ENCODE peak calls at places on chromosomes 3 and 15, in seven cellular contexts. One of them, this sample, is unnamed.

GRCh38 chr3:172869356-172869755 is 118.8 kb downstream of the ECT2 start:
- DNase-seq in cardiac fibroblast: peak; percentile 84
- DNase-seq in fibroblast of lung: peak; percentile 68
- DNase-seq in IMR-90: no peak
- DNase-seq in spleen: no peak
- DNase-seq in PC-9: peak; percentile 65
- DNase-seq in lower leg skin: peak; percentile 15
- DNase-seq in this sample: peak; percentile 82

GRCh38 chr3:39404943-39405686 is 1.4 kb upstream of the RPSA start:
- DNase-seq in cardiac fibroblast: no peak
- DNase-seq in fibroblast of lung: no peak
- DNase-seq in IMR-90: no peak
- DNase-seq in spleen: no peak
- DNase-seq in PC-9: no peak
- DNase-seq in lower leg skin: no peak
- DNase-seq in this sample: no peak

GRCh38 chr3:58308728-58309127 is 2.4 kb downstream of the HTD2 start:
- DNase-seq in cardiac fibroblast: peak; percentile 24
- DNase-seq in fibroblast of lung: no peak
- DNase-seq in IMR-90: peak; percentile 12
- DNase-seq in spleen: no peak
- DNase-seq in PC-9: no peak
- DNase-seq in lower leg skin: no peak
- DNase-seq in this sample: peak; percentile 29

GRCh38 chr3:77967621-77968020 is 927.7 kb downstream of the ROBO2 start:
- DNase-seq in cardiac fibroblast: no peak
- DNase-seq in fibroblast of lung: no peak
- DNase-seq in IMR-90: no peak
- DNase-seq in spleen: no peak
- DNase-seq in PC-9: no peak
- DNase-seq in lower leg skin: no peak
- DNase-seq in this sample: no peak

GRCh38 chr3:81291586-81291985 is 469.9 kb downstream of the GBE1 start:
- DNase-seq in cardiac fibroblast: no peak
- DNase-seq in fibroblast of lung: no peak
- DNase-seq in IMR-90: no peak
- DNase-seq in spleen: no peak
- DNase-seq in PC-9: no peak
- DNase-seq in lower leg skin: no peak
- DNase-seq in this sample: no peak

GRCh38 chr3:41846850-41847249 is 115.1 kb downstream of the ULK4 start:
- DNase-seq in cardiac fibroblast: no peak
- DNase-seq in fibroblast of lung: no peak
- DNase-seq in IMR-90: no peak
- DNase-seq in spleen: no peak
- DNase-seq in PC-9: no peak
- DNase-seq in lower leg skin: no peak
- DNase-seq in this sample: no peak

GRCh38 chr3:64484289-64484992 is 203.4 kb downstream of the ADAMTS9 start:
- DNase-seq in cardiac fibroblast: peak; percentile 88
- DNase-seq in fibroblast of lung: peak; percentile 82
- DNase-seq in IMR-90: peak; percentile 80
- DNase-seq in spleen: peak; percentile 83
- DNase-seq in PC-9: peak; percentile 60
- DNase-seq in lower leg skin: peak; percentile 59
- DNase-seq in this sample: peak; percentile 87

GRCh38 chr3:32816439-32817194 is 1.2 kb upstream of the TRIM71 start:
- DNase-seq in cardiac fibroblast: no peak
- DNase-seq in fibroblast of lung: peak; percentile 18
- DNase-seq in IMR-90: no peak
- DNase-seq in spleen: peak; percentile 77
- DNase-seq in PC-9: no peak
- DNase-seq in lower leg skin: no peak
- DNase-seq in this sample: peak; percentile 10

GRCh38 chr3:148269816-148270215 is 427.9 kb upstream of the AGTR1 start:
- DNase-seq in cardiac fibroblast: no peak
- DNase-seq in fibroblast of lung: no peak
- DNase-seq in IMR-90: peak; percentile 1
- DNase-seq in spleen: no peak
- DNase-seq in PC-9: no peak
- DNase-seq in lower leg skin: no peak
- DNase-seq in this sample: no peak

GRCh38 chr15:41492597-41493204 is 973 bp upstream of the ITPKA start:
- DNase-seq in cardiac fibroblast: no peak
- DNase-seq in fibroblast of lung: no peak
- DNase-seq in IMR-90: no peak
- DNase-seq in spleen: no peak
- DNase-seq in PC-9: no peak
- DNase-seq in lower leg skin: no peak
- DNase-seq in this sample: no peak

GRCh38 chr3:52153389-52154096 is 680 bp downstream of the POC1A start:
- DNase-seq in cardiac fibroblast: no peak
- DNase-seq in fibroblast of lung: no peak
- DNase-seq in IMR-90: peak; percentile 11
- DNase-seq in spleen: peak; percentile 84
- DNase-seq in PC-9: peak; percentile 79
- DNase-seq in lower leg skin: peak; percentile 26
- DNase-seq in this sample: no peak

GRCh38 chr3:52809821-52810377 is 15.3 kb downstream of the ITIH3 start:
- DNase-seq in cardiac fibroblast: no peak
- DNase-seq in fibroblast of lung: no peak
- DNase-seq in IMR-90: no peak
- DNase-seq in spleen: no peak
- DNase-seq in PC-9: no peak
- DNase-seq in lower leg skin: no peak
- DNase-seq in this sample: no peak

GRCh38 chr3:47283596-47284364 is 1.0 kb downstream of the KLHL18 start:
- DNase-seq in cardiac fibroblast: peak; percentile 8
- DNase-seq in fibroblast of lung: peak; percentile 3
- DNase-seq in IMR-90: no peak
- DNase-seq in spleen: peak; percentile 81
- DNase-seq in PC-9: no peak
- DNase-seq in lower leg skin: no peak
- DNase-seq in this sample: no peak

GRCh38 chr15:94230886-94231727 is at the start of gene MCTP2:
- DNase-seq in cardiac fibroblast: peak; percentile 54
- DNase-seq in fibroblast of lung: peak; percentile 56
- DNase-seq in IMR-90: peak; percentile 70
- DNase-seq in spleen: peak; percentile 99
- DNase-seq in PC-9: peak; percentile 88
- DNase-seq in lower leg skin: peak; percentile 62
- DNase-seq in this sample: peak; percentile 46

GRCh38 chr15:26028086-26028740 is 165.1 kb upstream of the ATP10A start:
- DNase-seq in cardiac fibroblast: no peak
- DNase-seq in fibroblast of lung: no peak
- DNase-seq in IMR-90: no peak
- DNase-seq in spleen: no peak
- DNase-seq in PC-9: no peak
- DNase-seq in lower leg skin: no peak
- DNase-seq in this sample: peak; percentile 0

GRCh38 chr3:49668414-49668797 is 5.7 kb upstream of the APEH start:
- DNase-seq in cardiac fibroblast: no peak
- DNase-seq in fibroblast of lung: no peak
- DNase-seq in IMR-90: no peak
- DNase-seq in spleen: no peak
- DNase-seq in PC-9: no peak
- DNase-seq in lower leg skin: no peak
- DNase-seq in this sample: no peak

GRCh38 chr15:60423540-60423939 is 25.8 kb upstream of the ANXA2 start:
- DNase-seq in cardiac fibroblast: peak; percentile 93
- DNase-seq in fibroblast of lung: peak; percentile 89
- DNase-seq in IMR-90: peak; percentile 92
- DNase-seq in spleen: no peak
- DNase-seq in PC-9: peak; percentile 84
- DNase-seq in lower leg skin: no peak
- DNase-seq in this sample: peak; percentile 91

GRCh38 chr3:120203016-120203415 is 82.0 kb downstream of the GPR156 start:
- DNase-seq in cardiac fibroblast: peak; percentile 94
- DNase-seq in fibroblast of lung: peak; percentile 92
- DNase-seq in IMR-90: peak; percentile 78
- DNase-seq in spleen: no peak
- DNase-seq in PC-9: no peak
- DNase-seq in lower leg skin: peak; percentile 43
- DNase-seq in this sample: peak; percentile 95

GRCh38 chr3:171791695-171792082 is 18.6 kb downstream of the PLD1 start:
- DNase-seq in cardiac fibroblast: peak; percentile 80
- DNase-seq in fibroblast of lung: peak; percentile 54
- DNase-seq in IMR-90: peak; percentile 70
- DNase-seq in spleen: no peak
- DNase-seq in PC-9: peak; percentile 83
- DNase-seq in lower leg skin: no peak
- DNase-seq in this sample: peak; percentile 94

GRCh38 chr3:60588806-60589205 is 662.4 kb downstream of the FHIT start:
- DNase-seq in cardiac fibroblast: no peak
- DNase-seq in fibroblast of lung: no peak
- DNase-seq in IMR-90: peak; percentile 85
- DNase-seq in spleen: no peak
- DNase-seq in PC-9: peak; percentile 53
- DNase-seq in lower leg skin: no peak
- DNase-seq in this sample: no peak

GRCh38 chr3:194162817-194163584 is 27.1 kb downstream of the HES1 start:
- DNase-seq in cardiac fibroblast: no peak
- DNase-seq in fibroblast of lung: no peak
- DNase-seq in IMR-90: no peak
- DNase-seq in spleen: no peak
- DNase-seq in PC-9: no peak
- DNase-seq in lower leg skin: no peak
- DNase-seq in this sample: no peak

GRCh38 chr15:64686130-64686735 is 89.2 kb downstream of the RBPMS2 start:
- DNase-seq in cardiac fibroblast: peak; percentile 74
- DNase-seq in fibroblast of lung: peak; percentile 80
- DNase-seq in IMR-90: peak; percentile 63
- DNase-seq in spleen: peak; percentile 55
- DNase-seq in PC-9: no peak
- DNase-seq in lower leg skin: no peak
- DNase-seq in this sample: peak; percentile 74

GRCh38 chr3:39911465-39912309 is 102.3 kb downstream of the MYRIP start:
- DNase-seq in cardiac fibroblast: peak; percentile 85
- DNase-seq in fibroblast of lung: no peak
- DNase-seq in IMR-90: no peak
- DNase-seq in spleen: no peak
- DNase-seq in PC-9: no peak
- DNase-seq in lower leg skin: no peak
- DNase-seq in this sample: peak; percentile 56

GRCh38 chr15:95470997-95471692 is 859.4 kb upstream of the NR2F2 start:
- DNase-seq in cardiac fibroblast: peak; percentile 91
- DNase-seq in fibroblast of lung: peak; percentile 11
- DNase-seq in IMR-90: peak; percentile 6
- DNase-seq in spleen: no peak
- DNase-seq in PC-9: no peak
- DNase-seq in lower leg skin: no peak
- DNase-seq in this sample: peak; percentile 83

GRCh38 chr3:139281512-139282196 is 62.2 kb upstream of the MRPS22 start:
- DNase-seq in cardiac fibroblast: no peak
- DNase-seq in fibroblast of lung: no peak
- DNase-seq in IMR-90: no peak
- DNase-seq in spleen: no peak
- DNase-seq in PC-9: no peak
- DNase-seq in lower leg skin: peak; percentile 33
- DNase-seq in this sample: no peak

GRCh38 chr15:52427804-52428203 is 100.9 kb downstream of the MYO5A start:
- DNase-seq in cardiac fibroblast: peak; percentile 88
- DNase-seq in fibroblast of lung: peak; percentile 67
- DNase-seq in IMR-90: peak; percentile 86
- DNase-seq in spleen: no peak
- DNase-seq in PC-9: no peak
- DNase-seq in lower leg skin: no peak
- DNase-seq in this sample: peak; percentile 74

DNA sequence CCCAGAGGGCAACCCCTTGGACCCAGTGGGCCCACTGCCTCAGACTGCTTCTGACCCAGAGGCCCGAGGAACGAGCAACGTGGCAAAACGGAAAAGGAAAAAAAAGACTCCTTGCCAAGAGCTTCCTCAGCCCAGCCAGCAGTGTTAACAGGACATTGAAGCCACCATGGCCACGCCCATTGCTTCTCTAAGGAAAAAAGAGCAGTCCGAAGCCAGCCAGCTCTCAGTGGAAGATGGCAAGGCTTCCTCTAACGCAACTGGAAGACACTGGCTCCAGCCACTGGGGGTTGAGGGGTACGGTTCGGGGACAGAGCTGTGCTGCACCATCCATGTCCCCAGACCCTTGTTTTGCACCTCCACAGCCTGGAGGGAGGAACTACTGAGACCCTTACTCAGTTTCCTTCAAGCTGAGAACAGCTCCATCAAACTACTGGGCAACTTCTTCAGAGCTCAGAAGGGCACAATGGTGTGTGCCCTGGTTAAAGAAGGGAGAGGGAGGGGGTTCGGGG is 10.7 kb downstream of the BMF start:
- DNase-seq in cardiac fibroblast: peak; percentile 50
- DNase-seq in fibroblast of lung: peak; percentile 36
- DNase-seq in IMR-90: no peak
- DNase-seq in spleen: peak; percentile 80
- DNase-seq in PC-9: no peak
- DNase-seq in lower leg skin: peak; percentile 77
- DNase-seq in this sample: no peak
- H3K4me3 ChIP-seq in cardiac fibroblast: no peak overlapping the region
- H3K4me3 ChIP-seq in fibroblast of lung: no peak overlapping the region
- H3K4me3 ChIP-seq in IMR-90: no peak overlapping the region
- H3K4me3 ChIP-seq in spleen: no peak overlapping the region
- H3K4me3 ChIP-seq in PC-9: no peak overlapping the region
- H3K4me3 ChIP-seq in lower leg skin: no peak overlapping the region
- H3K4me3 ChIP-seq in this sample: no peak overlapping the region

DNA sequence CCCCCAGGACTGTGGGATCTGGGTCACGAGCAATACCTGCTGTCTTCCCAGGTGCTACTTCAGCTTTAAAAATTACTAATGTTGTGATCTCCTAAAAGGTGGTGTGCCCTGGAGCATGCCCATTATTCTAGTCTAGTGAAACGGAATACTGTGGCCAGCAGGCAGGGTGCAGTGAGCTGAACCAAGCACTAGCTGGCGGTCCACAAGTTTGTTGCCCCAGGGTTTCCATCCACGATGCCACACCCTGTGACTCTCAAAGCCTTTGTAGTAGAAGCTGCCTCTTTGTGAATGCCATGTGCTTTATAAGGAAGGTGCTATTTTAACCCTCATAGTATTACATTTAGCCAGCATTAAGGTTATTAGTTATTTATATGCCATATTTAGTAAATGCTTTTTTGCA is 49.1 kb downstream of the PXYLP1 start:
- DNase-seq in cardiac fibroblast: no peak
- DNase-seq in fibroblast of lung: no peak
- DNase-seq in IMR-90: no peak
- DNase-seq in spleen: no peak
- DNase-seq in PC-9: peak; percentile 50
- DNase-seq in lower leg skin: no peak
- DNase-seq in this sample: no peak
- TF ChIP-seq CTCF in cardiac fibroblast: no peak
- TF ChIP-seq CTCF in fibroblast of lung: no peak
- TF ChIP-seq CTCF in IMR-90: no peak
- TF ChIP-seq CTCF in spleen: no peak
- TF ChIP-seq CTCF in PC-9: no peak
- TF ChIP-seq CTCF in lower leg skin: no peak
- TF ChIP-seq CTCF in this sample: no peak

GRCh38 chr15:75666823-75667501 is 19.2 kb downstream of the SNX33 start:
- DNase-seq in cardiac fibroblast: peak; percentile 98
- DNase-seq in fibroblast of lung: peak; percentile 95
- DNase-seq in IMR-90: peak; percentile 100
- DNase-seq in spleen: peak; percentile 63
- DNase-seq in PC-9: peak; percentile 98
- DNase-seq in lower leg skin: peak; percentile 89
- DNase-seq in this sample: peak; percentile 99
- H3K4me3 ChIP-seq in cardiac fibroblast: no peak overlapping the region
- H3K4me3 ChIP-seq in fibroblast of lung: no peak overlapping the region
- H3K4me3 ChIP-seq in IMR-90: no peak overlapping the region
- H3K4me3 ChIP-seq in spleen: no peak overlapping the region
- H3K4me3 ChIP-seq in PC-9: no peak overlapping the region
- H3K4me3 ChIP-seq in lower leg skin: no peak overlapping the region
- H3K4me3 ChIP-seq in this sample: no peak overlapping the region

GRCh38 chr3:112814256-112814655 is 32.4 kb downstream of the CD200R1L start:
- DNase-seq in cardiac fibroblast: peak; percentile 93
- DNase-seq in fibroblast of lung: peak; percentile 90
- DNase-seq in IMR-90: peak; percentile 89
- DNase-seq in spleen: no peak
- DNase-seq in PC-9: peak; percentile 68
- DNase-seq in lower leg skin: no peak
- DNase-seq in this sample: peak; percentile 91
- TF ChIP-seq CTCF in cardiac fibroblast: peak; percentile 52
- TF ChIP-seq CTCF in fibroblast of lung: peak; percentile 69
- TF ChIP-seq CTCF in IMR-90: peak; percentile 74
- TF ChIP-seq CTCF in spleen: peak; percentile 12
- TF ChIP-seq CTCF in PC-9: peak; percentile 73
- TF ChIP-seq CTCF in lower leg skin: no peak
- TF ChIP-seq CTCF in this sample: peak; percentile 73